ENCODE peak calls at places on chromosomes 5 and 9, in four cellular contexts. W is thoracic aorta, K is fibroblast of villous mesenchyme, T is WTC11. N is an unnamed sample.

GRCh38 chr5:40359093-40359492 is 320.6 kb upstream of the PTGER4 start:
- DNase-seq in K (no peak), W (no peak), T (no peak), N (no peak)

GRCh38 chr5:180172447-180173197 is 36.4 kb downstream of the RASGEF1C start:
- DNase-seq in K (peak), T (no peak), W (no peak), N (no peak)

GRCh38 chr9:8845376-8845775 is 1045.8 kb upstream of the DMAC1 start:
- DNase-seq in T (no peak), W (no peak), K (no peak), N (no peak)

GRCh38 chr5:74649421-74649973 is 9.0 kb upstream of the ENC1 start:
- DNase-seq in T (no peak), W (no peak), K (no peak), N (no peak)

GRCh38 chr5:9766581-9766980 is 136.4 kb upstream of the TAS2R1 start:
- DNase-seq in K (no peak), T (no peak), W (no peak), N (no peak)

GRCh38 chr9:114823416-114823815 is 17.6 kb upstream of the TNFSF15 start:
- DNase-seq in W (no peak), T (no peak), K (peak), N (no peak)

GRCh38 chr5:36777105-36777757 is 99.3 kb upstream of the NIPBL start:
- DNase-seq in T (peak), W (no peak), K (peak), N (no peak)

GRCh38 chr9:5450360-5451051 is at the start of gene CD274:
- DNase-seq in K (peak), T (peak), W (peak), N (peak)

GRCh38 chr9:131018621-131019020 is 9.6 kb downstream of the LAMC3 start:
- DNase-seq in W (no peak), K (no peak), T (no peak), N (no peak)

GRCh38 chr5:181092428-181092827 is 38.5 kb downstream of the OR2V1 start:
- DNase-seq in K (no peak), W (no peak), T (no peak), N (no peak)

GRCh38 chr5:168023190-168023589 is 268.3 kb upstream of the WWC1 start:
- DNase-seq in K (no peak), T (no peak), W (no peak), N (no peak)

GRCh38 chr9:38126730-38127129 is 57.7 kb upstream of the SHB start:
- DNase-seq in T (no peak), K (no peak), W (no peak), N (no peak)

GRCh38 chr9:106557996-106558667 is 304.8 kb upstream of the ZNF462 start:
- DNase-seq in T (no peak), K (no peak), W (no peak), N (no peak)

GRCh38 chr5:137560414-137560813 is 61.3 kb upstream of the SPOCK1 start:
- DNase-seq in T (no peak), W (no peak), K (no peak), N (no peak)

GRCh38 chr5:52822437-52822836 is 34.7 kb downstream of the ITGA1 start:
- DNase-seq in W (no peak), K (peak), T (no peak), N (no peak)

GRCh38 chr9:71609453-71609840 is 158.9 kb downstream of the CEMIP2 start:
- DNase-seq in T (no peak), W (no peak), K (no peak), N (no peak)

GRCh38 chr9:134296301-134297081 is 29.8 kb upstream of the RXRA start:
- DNase-seq in K (no peak), W (no peak), T (no peak), N (no peak)

GRCh38 chr5:69024241-69024651 is 69.6 kb upstream of the SLC30A5 start:
- DNase-seq in T (peak), W (no peak), K (peak), N (no peak)

GRCh38 chr9:37465249-37466036 is at the start of gene ZBTB5:
- DNase-seq in K (peak), T (peak), W (peak), N (peak)

GRCh38 chr9:106065579-106066214 is 371.4 kb downstream of the TMEM38B start:
- DNase-seq in W (no peak), T (no peak), K (no peak), N (no peak)

GRCh38 chr5:131595088-131596033 is 39.7 kb downstream of the RAPGEF6 start:
- DNase-seq in W (no peak), T (no peak), K (no peak), N (no peak)

GRCh38 chr9:27925815-27926214 is 352.5 kb upstream of the C9orf72 start:
- DNase-seq in W (no peak), T (no peak), K (no peak), N (no peak)

GRCh38 chr9:133539434-133539833 is 4.9 kb downstream of the ADAMTSL2 start:
- DNase-seq in K (peak), W (no peak), T (no peak), N (no peak)

GRCh38 chr9:111993319-111993718 is 96.7 kb downstream of the UGCG start:
- DNase-seq in W (no peak), K (no peak), T (no peak), N (no peak)

GRCh38 chr9:137550241-137550621 is at the start of gene PNPLA7:
- DNase-seq in K (peak), W (peak), T (peak), N (peak)

GRCh38 chr5:135488727-135489465 is 36.7 kb upstream of the TIFAB start:
- DNase-seq in W (no peak), K (peak), T (peak), N (no peak)

GRCh38 chr5:103207653-103208052 is 50.9 kb upstream of the MACIR start:
- DNase-seq in T (no peak), W (no peak), K (peak), N (no peak)

GRCh38 chr5:94459915-94460314 is 158.5 kb downstream of the KIAA0825 start:
- DNase-seq in W (no peak), T (no peak), K (no peak), N (no peak)

GRCh38 chr5:135979510-135979909 is 24.7 kb upstream of the LECT2 start:
- DNase-seq in K (peak), T (no peak), W (no peak), N (no peak)

GRCh38 chr9:6711403-6711802 is 46.4 kb upstream of the KDM4C start:
- DNase-seq in T (no peak), K (peak), W (no peak), N (no peak)

GRCh38 chr5:156402387-156402921 is 75.5 kb downstream of the SGCD start:
- DNase-seq in K (peak), W (no peak), T (peak), N (no peak)

GRCh38 chr5:81980598-81981260 is 8.9 kb downstream of the ATG10 start:
- DNase-seq in W (no peak), K (no peak), T (peak), N (no peak)

GRCh38 chr5:98735806-98736507 is 37.5 kb upstream of the RGMB start:
- DNase-seq in K (peak), T (no peak), W (no peak), N (no peak)

GRCh38 chr5:76473676-76474075 is 70.6 kb downstream of the IQGAP2 start:
- DNase-seq in W (no peak), T (no peak), K (no peak), N (no peak)

DNA sequence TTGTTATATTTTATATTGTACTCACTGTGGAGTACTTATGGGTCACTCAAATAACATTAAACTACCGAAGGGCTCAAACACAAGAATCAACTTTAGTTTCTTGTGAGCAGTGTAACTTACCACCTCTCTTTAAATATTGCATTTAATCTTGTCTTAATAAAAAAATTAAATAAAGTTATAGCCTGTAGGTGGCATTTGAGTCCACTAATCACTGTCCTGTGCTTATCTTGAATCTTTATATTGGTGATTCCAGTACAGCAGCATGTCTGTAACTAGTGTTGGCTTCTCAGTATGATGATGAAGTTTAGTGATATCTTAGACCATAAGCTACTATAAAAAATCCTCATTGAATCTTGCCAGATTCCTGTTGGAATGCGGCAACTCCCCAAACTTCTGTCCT is 313.8 kb downstream of the FAM170A start:
- DNase-seq in T (no peak), W (no peak), K (peak), N (no peak)
- TF ChIP-seq CTCF in T (no peak), W (no peak), K (peak), N (no peak)

DNA sequence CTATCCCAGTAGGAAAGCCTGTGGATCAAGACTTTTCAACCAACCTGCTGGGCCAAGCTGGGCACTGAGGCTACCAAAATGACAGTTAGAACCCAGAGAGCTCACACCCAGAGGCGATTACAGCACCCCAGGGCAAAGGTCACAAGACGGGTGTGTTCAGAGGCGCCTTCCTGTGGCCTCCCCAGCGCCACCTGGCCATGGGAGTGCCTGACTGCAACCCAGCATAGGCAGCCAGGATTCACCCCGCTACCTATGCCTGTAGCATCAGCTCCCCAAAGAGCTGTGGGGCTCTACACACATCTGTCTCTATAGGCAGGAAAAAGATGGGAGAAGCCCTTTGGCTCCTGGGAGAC is 33.5 kb downstream of the PDGFRB start:
- DNase-seq in K (no peak), W (no peak), T (peak), N (no peak)
- TF ChIP-seq CTCF in K (peak), W (no peak), T (no peak), N (no peak)

DNA sequence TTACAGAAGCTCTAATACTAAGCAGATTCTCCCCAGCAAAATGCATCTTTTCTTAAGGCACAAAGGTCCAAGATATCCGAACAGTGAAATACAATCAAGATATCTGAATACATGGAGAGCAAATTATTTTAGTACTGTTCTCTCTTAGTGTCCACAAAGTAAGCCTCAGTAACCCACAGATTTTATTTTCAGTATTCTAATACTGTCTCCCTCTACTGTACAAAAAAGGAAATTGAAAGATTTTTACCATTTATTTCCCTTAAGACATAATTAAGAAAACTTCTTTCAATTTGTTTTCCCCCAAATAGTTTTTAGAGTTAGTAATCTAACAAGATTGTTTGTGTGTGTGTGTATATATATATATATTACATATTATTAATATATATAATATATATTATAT is 24.7 kb upstream of the NOL6 start:
- DNase-seq in W (no peak), K (no peak), T (no peak), N (no peak)
- TF ChIP-seq CTCF in W (no peak), K (peak), T (no peak), N (no peak)

DNA sequence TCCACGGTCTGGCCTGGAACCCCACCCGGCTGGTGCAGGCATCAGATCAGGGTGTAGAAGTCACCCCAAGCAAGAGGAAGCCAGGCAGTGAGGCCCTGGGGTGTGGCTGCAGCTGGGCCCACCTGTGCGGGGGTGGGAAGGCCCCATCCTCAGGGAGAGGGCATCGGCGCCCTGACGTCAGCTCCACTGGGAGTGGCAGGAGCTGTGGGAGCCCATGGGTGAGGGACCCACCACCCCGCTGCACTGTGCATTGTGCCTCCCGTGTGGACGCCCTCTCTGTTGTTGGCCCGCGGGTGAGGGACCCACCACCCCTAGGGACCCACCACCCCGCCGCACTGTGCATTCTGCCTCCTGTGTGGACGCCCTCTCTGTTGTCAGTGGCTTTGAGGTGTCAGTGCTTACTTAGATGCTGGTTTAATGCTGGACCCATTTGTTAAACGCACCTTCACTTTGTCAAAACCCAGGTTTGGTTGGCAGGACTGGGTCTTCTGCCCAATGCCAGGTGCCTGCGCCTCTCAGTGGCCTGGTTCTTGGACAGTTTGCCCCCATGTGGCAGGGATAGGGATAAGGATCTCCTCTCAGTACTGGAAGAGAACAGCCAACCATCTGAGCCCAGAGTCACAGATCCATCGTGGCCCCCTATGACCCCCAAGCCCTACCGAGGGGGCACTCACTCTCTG is 6.9 kb upstream of the EXOC3 start:
- DNase-seq in K (no peak), T (peak), W (no peak), N (no peak)
- TF ChIP-seq CTCF in K (peak), T (peak), W (no peak), N (no peak)

GRCh38 chr5:149441194-149441753 is 62.2 kb upstream of the IL17B start:
- DNase-seq in K (no peak), W (no peak), T (no peak), N (no peak)

GRCh38 chr5:149438281-149438680 is 59.2 kb upstream of the IL17B start:
- DNase-seq in W (no peak), K (no peak), T (no peak), N (no peak)

GRCh38 chr5:149441986-149442385 is 62.9 kb upstream of the IL17B start:
- DNase-seq in W (no peak), K (no peak), T (no peak), N (no peak)

GRCh38 chr5:149438711-149439132 is 59.6 kb upstream of the IL17B start:
- DNase-seq in T (no peak), K (no peak), W (no peak), N (no peak)

DNA sequence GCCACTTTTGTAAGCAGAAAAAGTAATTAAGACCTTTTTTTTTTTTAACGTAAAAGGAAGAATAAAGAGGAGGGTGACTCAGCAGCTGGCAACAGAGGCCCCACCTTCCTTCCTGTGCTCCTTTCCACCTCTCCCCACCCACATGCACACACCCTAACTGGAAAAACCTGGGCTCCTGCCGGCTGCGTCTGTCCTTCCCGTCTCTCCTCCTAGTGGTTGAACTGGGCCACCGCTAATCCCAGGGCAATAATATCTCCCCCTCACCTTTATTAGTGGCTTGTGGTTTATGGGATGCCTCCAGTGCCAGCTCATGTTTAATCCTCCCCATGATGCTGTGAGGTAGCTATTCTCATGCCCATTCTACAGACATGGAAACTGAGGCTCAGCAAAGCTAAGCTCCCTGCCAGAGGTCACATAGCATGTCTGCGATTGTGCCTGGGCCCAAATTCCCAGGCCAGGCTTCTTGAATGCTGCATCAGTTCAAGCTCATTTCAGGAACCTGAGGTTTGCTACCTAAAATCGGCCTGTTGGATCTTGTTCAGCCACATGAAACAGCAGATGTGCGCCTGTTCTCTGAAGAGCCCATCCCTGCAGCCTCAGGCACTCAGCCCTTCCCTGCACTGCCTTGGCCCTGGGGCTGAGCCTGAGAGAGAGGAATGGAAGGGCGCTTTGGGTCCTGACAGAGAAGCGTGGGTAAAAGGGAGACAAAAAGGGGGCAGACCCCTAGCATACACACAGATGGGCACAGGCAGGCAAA is 61.0 kb upstream of the IL17B start:
- DNase-seq in T (peak), W (no peak), K (no peak), N (no peak)
- TF ChIP-seq CTCF in T (peak), W (no peak), K (peak), N (no peak)

GRCh38 chr5:1818784-1819183 is 17.6 kb downstream of the NDUFS6 start:
- DNase-seq in T (no peak), W (no peak), K (no peak), N (no peak)
- TF ChIP-seq CTCF in T (no peak), W (no peak), K (no peak), N (no peak)